ENCODE peak calls at places on chromosomes 5 and 9, in seven cellular contexts. G is activated gamma-delta T cell treated with anti-CD3 and anti-CD28 coated beads, Interleukin-2, amount 50 U/mL, for 16 hours; X is stimulated activated CD4-positive, alpha-beta T cell treated with anti-CD3 and anti-CD28 coated beads, Interleukin-2, amount 100 ng/mL, for 48 hours; T is amniotic stem cell; P is GM23338; W is COR-L47; B is IMR-90. Y is an unnamed sample.

GRCh38 chr9:18368206-18368605 is 105.7 kb upstream of the ADAMTSL1 start:
- DNase-seq in G (no peak), X (no peak), T (no peak), P (no peak), W (no peak), B (peak), Y (no peak)

GRCh38 chr5:62477801-62478200 is 65.2 kb downstream of the IPO11 start:
- DNase-seq in G (no peak), X (no peak), T (no peak), P (no peak), W (no peak), B (peak), Y (no peak)

GRCh38 chr5:126376443-126376842 is 46.8 kb upstream of the GRAMD2B start:
- DNase-seq in G (no peak), X (no peak), T (no peak), P (no peak), W (no peak), B (no peak), Y (peak)

GRCh38 chr5:90421136-90421535 is 11.6 kb upstream of the CETN3 start:
- DNase-seq in G (no peak), X (no peak), T (no peak), P (peak), W (no peak), B (peak), Y (peak)

GRCh38 chr5:174427304-174427703 is 297.1 kb upstream of the MSX2 start:
- DNase-seq in G (no peak), X (no peak), T (no peak), P (no peak), W (peak), B (no peak), Y (peak)

GRCh38 chr5:160802567-160802966 is 49.4 kb downstream of the ATP10B start:
- DNase-seq in G (no peak), X (no peak), T (no peak), P (no peak), W (no peak), B (no peak), Y (peak)

GRCh38 chr9:9352877-9353481 is 1259.8 kb downstream of the PTPRD start:
- DNase-seq in G (no peak), X (no peak), T (no peak), P (peak), W (no peak), B (no peak), Y (peak)

GRCh38 chr5:168562274-168562673 is 16.9 kb downstream of the PANK3 start:
- DNase-seq in G (no peak), X (no peak), T (no peak), P (no peak), W (no peak), B (no peak), Y (no peak)

GRCh38 chr5:125465703-125466102 is 719.3 kb upstream of the ZNF608 start:
- DNase-seq in G (no peak), X (no peak), T (no peak), P (no peak), W (no peak), B (no peak), Y (no peak)

GRCh38 chr5:124274949-124275348 is 471.5 kb downstream of the ZNF608 start:
- DNase-seq in G (no peak), X (no peak), T (no peak), P (no peak), W (no peak), B (no peak), Y (no peak)

GRCh38 chr9:83034587-83034986 is 28.4 kb downstream of the RASEF start:
- DNase-seq in G (no peak), X (no peak), T (no peak), P (no peak), W (no peak), B (peak), Y (peak)

GRCh38 chr5:72302171-72302570 is 17.9 kb downstream of the MRPS27 start:
- DNase-seq in G (no peak), X (no peak), T (no peak), P (peak), W (no peak), B (no peak), Y (no peak)

GRCh38 chr9:134983506-134984371 is 66.0 kb upstream of the FCN1 start:
- DNase-seq in G (no peak), X (no peak), T (no peak), P (no peak), W (no peak), B (no peak), Y (no peak)

GRCh38 chr5:1110260-1110929 is 1.5 kb downstream of the SLC12A7 start:
- DNase-seq in G (no peak), X (no peak), T (no peak), P (no peak), W (no peak), B (no peak), Y (no peak)

Y was measured in NCI-H69.